ENCODE peak calls at places on chromosome 11, in seven cellular contexts. R, M, E, K, S, L and P are unnamed samples. For H3K4me1, the result is how much of the 10 kb centered on the place peaks cover.

GRCh38 chr11:23611726-23612125 is 751.5 kb upstream of the CCDC179 start:
- DNase-seq in R (no peak), L (no peak), E (no peak), K (no peak), M (no peak), S (no peak), P (no peak)

GRCh38 chr11:125431481-125431880 is 64.6 kb downstream of the FEZ1 start:
- DNase-seq in L (no peak), S (no peak), E (no peak), R (no peak), K (no peak), M (no peak), P (no peak)

GRCh38 chr11:44627911-44628729 is 62.7 kb downstream of the CD82 start:
- DNase-seq in R (peak), S (peak), M (peak), L (peak), K (peak), E (no peak), P (no peak)

GRCh38 chr11:129853508-129854228 is 38.0 kb downstream of the TMEM45B start:
- DNase-seq in R (peak), S (peak), M (no peak), L (peak), E (no peak), K (peak), P (peak)

GRCh38 chr11:64384039-64384737 is 25.2 kb downstream of the RPS6KA4 start:
- DNase-seq in K (no peak), L (no peak), E (no peak), S (no peak), R (no peak), M (peak), P (no peak)

GRCh38 chr11:102664001-102664752 is 39.0 kb upstream of the MMP20 start:
- DNase-seq in R (no peak), K (no peak), L (no peak), E (no peak), M (no peak), S (no peak), P (peak)

GRCh38 chr11:118234833-118235232 is 10.0 kb upstream of the JAML start:
- DNase-seq in K (no peak), S (no peak), M (no peak), R (no peak), L (no peak), E (no peak), P (no peak)

GRCh38 chr11:124798991-124799383 is 1.2 kb downstream of the MSANTD2 start:
- DNase-seq in S (no peak), K (no peak), L (peak), M (no peak), R (peak), E (no peak), P (peak)

GRCh38 chr11:45238724-45239123 is 47.4 kb downstream of the SYT13 start:
- DNase-seq in L (peak), K (no peak), E (no peak), R (peak), S (no peak), M (no peak), P (no peak)

GRCh38 chr11:113389288-113389687 is 1.7 kb downstream of the ANKK1 start:
- DNase-seq in S (no peak), K (no peak), R (no peak), L (no peak), M (no peak), E (no peak), P (no peak)

GRCh38 chr11:118618115-118618990 is 10.9 kb downstream of the PHLDB1 start:
- DNase-seq in M (peak), K (peak), E (no peak), R (peak), L (peak), S (no peak), P (no peak)

GRCh38 chr11:121450424-121450823 is 1.7 kb upstream of the SORL1 start:
- DNase-seq in S (no peak), L (no peak), K (no peak), M (no peak), E (no peak), R (no peak), P (peak)

GRCh38 chr11:121451178-121451981 is 734 bp upstream of the SORL1 start:
- DNase-seq in S (no peak), M (no peak), K (no peak), L (no peak), E (no peak), R (no peak), P (peak)

GRCh38 chr11:121448431-121448941 is 3.6 kb upstream of the SORL1 start:
- DNase-seq in E (no peak), M (no peak), R (no peak), K (no peak), L (no peak), S (no peak), P (no peak)

GRCh38 chr11:121449123-121449522 is 3.0 kb upstream of the SORL1 start:
- DNase-seq in K (no peak), M (no peak), S (no peak), L (no peak), E (no peak), R (no peak), P (no peak)

GRCh38 chr11:121449626-121450025 is 2.5 kb upstream of the SORL1 start:
- DNase-seq in K (no peak), R (no peak), E (no peak), S (no peak), M (no peak), L (no peak), P (no peak)
- H3K4me1 ChIP-seq in K (under half), R (under half), E (under half), S (under half), M (half or more), L (under half), P (half or more)

DNA sequence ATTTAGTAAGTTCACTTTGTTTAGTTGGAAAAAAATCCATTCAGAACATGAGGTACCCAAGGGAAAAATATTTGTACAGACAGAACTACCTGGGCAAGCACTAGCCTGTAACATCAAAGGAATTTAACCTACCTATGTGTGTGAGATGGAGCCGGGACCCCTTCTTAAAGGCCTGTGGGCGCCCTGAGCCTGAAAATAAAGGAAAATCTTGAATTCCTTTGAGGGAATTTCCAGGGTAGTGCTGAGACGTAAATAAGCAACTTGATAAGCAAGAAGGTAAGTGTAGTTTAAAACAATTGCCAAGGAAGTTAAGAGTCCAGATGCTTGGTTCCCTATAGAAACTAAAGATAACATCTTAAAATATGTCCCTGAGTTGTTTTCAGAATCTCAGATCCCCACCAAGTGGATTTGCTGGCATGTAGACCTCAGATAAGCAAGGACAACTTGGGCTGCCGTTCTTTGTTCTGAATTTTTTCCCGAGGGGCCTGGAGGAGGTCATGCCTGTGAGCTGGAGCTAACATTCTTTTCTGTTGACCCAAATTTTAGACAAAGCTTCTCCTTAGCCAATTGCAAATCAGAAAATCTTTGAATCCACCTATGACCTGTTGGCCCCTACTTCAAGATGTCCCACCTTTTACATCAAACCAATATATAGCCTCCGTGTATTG is 31.0 kb downstream of the MED17 start:
- DNase-seq in E (no peak), R (no peak), M (no peak), K (no peak), S (no peak), L (no peak), P (no peak)
- H3K27ac ChIP-seq in E (no peak), R (no peak), M (no peak), K (no peak), S (no peak), L (no peak), P (no peak)

GRCh38 chr11:73715551-73715950 is 45.3 kb downstream of the RAB6A start:
- DNase-seq in M (no peak), K (no peak), E (no peak), R (no peak), S (no peak), L (no peak), P (no peak)
- H3K4me1 ChIP-seq in M (under half), K (under half), E (under half), R (under half), S (under half), L (under half), P (under half)

DNA sequence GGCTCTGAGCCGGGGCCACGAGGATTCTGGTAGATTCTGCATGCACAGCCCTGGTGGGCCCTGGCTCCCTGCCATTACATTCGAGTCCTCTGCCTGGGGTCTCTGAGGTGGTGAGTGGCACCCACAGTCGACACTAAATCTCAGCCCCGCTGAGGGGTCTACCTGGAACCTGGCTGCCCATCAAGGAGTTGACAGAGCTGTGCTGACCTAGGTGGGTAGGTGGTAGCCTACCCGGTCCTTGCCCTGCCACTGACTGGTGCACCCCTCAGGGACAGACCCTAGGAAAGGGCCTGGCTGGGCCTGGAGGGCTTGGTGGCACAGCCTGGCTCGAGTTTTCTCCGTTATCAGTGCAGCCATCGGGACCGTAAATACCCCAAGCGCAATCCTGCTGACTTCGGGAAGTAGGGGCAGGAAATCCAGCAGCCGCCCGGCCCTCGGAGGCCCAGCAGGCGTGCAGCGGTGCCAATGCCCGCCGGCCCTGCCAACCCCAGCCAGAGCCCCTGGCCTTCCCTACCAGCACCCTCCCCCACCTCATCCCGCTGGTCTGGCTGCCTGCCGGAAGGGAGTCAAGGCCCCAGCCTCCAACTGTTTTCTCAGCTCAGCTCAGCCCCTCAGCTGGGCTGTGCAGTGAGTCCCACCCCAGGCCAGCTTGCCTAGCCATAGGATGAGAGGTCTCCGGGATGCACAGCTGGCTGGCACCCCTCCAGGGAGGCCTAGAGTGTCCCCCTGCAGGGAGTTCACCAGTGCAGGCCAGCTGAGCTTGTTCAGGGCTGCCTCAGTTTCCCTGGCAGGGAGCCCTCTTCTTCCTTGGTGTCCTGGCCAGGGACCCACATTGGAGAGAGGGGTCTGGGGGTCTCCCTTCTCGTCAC is 80.4 kb upstream of the KCNQ1OT1 start:
- DNase-seq in S (peak), K (peak), M (peak), R (peak), E (no peak), L (no peak), P (no peak)
- H3K27ac ChIP-seq in S (peak), K (peak), M (peak), R (no peak), E (no peak), L (no peak), P (no peak)

GRCh38 chr11:70186936-70187335 is 16.2 kb upstream of the FADD start:
- DNase-seq in M (no peak), S (no peak), L (no peak), R (no peak), E (no peak), K (no peak), P (no peak)
- H3K4me1 ChIP-seq in M (under half), S (under half), L (under half), R (under half), E (under half), K (under half), P (under half)

GRCh38 chr11:70751142-70751734 is 352.9 kb downstream of the CTTN start:
- DNase-seq in L (peak), S (no peak), E (no peak), K (no peak), M (no peak), R (no peak), P (no peak)
- H3K27ac ChIP-seq in L (no peak), S (no peak), E (no peak), K (no peak), M (no peak), R (no peak), P (no peak)

GRCh38 chr11:62508336-62509058 is 38.1 kb downstream of the AHNAK start:
- DNase-seq in M (peak), S (no peak), L (peak), K (peak), E (peak), R (peak), P (no peak)
- H3K4me1 ChIP-seq in M (under half), S (half or more), L (under half), K (half or more), E (under half), R (under half), P (under half)

GRCh38 chr11:115598502-115598901 is 94.3 kb upstream of the CADM1 start:
- DNase-seq in E (no peak), K (no peak), R (no peak), L (no peak), S (no peak), M (no peak), P (no peak)
- H3K27ac ChIP-seq in E (no peak), K (no peak), R (no peak), L (no peak), S (no peak), M (no peak), P (no peak)